ENCODE peak calls at places on chromosomes 3 and 15, in five cellular contexts. H is heart left ventricle; F is prostate gland; C is GM23338; K is CD4-positive, CD25-positive, alpha-beta regulatory T cell. B is an unnamed sample.

GRCh38 chr3:69288161-69288895 is 97.6 kb downstream of the FRMD4B start:
- DNase-seq in H (no peak), F (no peak), C (peak; percentile 93), K (no peak), B (no peak)

GRCh38 chr3:159189994-159190669 is 388.3 kb downstream of the MFSD1 start:
- DNase-seq in H (no peak), F (no peak), C (no peak), K (no peak), B (no peak)

GRCh38 chr15:62240697-62241096 is 75.6 kb upstream of the C2CD4B start:
- DNase-seq in H (no peak), F (no peak), C (no peak), K (no peak), B (no peak)

GRCh38 chr3:13244695-13245449 is 171.6 kb upstream of the IQSEC1 start:
- DNase-seq in H (no peak), F (no peak), C (no peak), K (no peak), B (no peak)

GRCh38 chr3:32564195-32564594 is 6.5 kb downstream of the DYNC1LI1 start:
- DNase-seq in H (no peak), F (no peak), C (no peak), K (no peak), B (no peak)

GRCh38 chr15:92954578-92954977 is 54.5 kb downstream of the CHD2 start:
- DNase-seq in H (no peak), F (no peak), C (peak; percentile 50), K (no peak), B (no peak)

GRCh38 chr3:126103121-126104027 is 19.4 kb upstream of the SLC41A3 start:
- DNase-seq in H (no peak), F (no peak), C (peak; percentile 61), K (no peak), B (no peak)

GRCh38 chr15:39338251-39338650 is 242.6 kb upstream of the THBS1 start:
- DNase-seq in H (no peak), F (no peak), C (no peak), K (no peak), B (no peak)

GRCh38 chr3:171374661-171375285 is 85.4 kb downstream of the TNIK start:
- DNase-seq in H (no peak), F (no peak), C (no peak), K (no peak), B (no peak)

GRCh38 chr15:76555247-76555646 is 218.7 kb downstream of the ISL2 start:
- DNase-seq in H (no peak), F (no peak), C (no peak), K (no peak), B (no peak)

GRCh38 chr3:188061133-188061532 is 92.8 kb upstream of the LPP start:
- DNase-seq in H (no peak), F (peak; percentile 70), C (peak; percentile 17), K (peak; percentile 49), B (peak; percentile 49)

GRCh38 chr15:76340802-76341365 is 4.3 kb downstream of the ISL2 start:
- DNase-seq in H (no peak), F (no peak), C (peak; percentile 78), K (peak; percentile 43), B (no peak)

GRCh38 chr3:119333773-119334492 is 39.8 kb downstream of the ARHGAP31 start:
- DNase-seq in H (peak; percentile 66), F (no peak), C (no peak), K (no peak), B (no peak)

GRCh38 chr3:13122101-13123055 is 49.1 kb upstream of the IQSEC1 start:
- DNase-seq in H (no peak), F (no peak), C (no peak), K (no peak), B (no peak)

GRCh38 chr3:104715972-104716371 is 650.7 kb upstream of the ALCAM start:
- DNase-seq in H (no peak), F (no peak), C (no peak), K (no peak), B (no peak)

DNA sequence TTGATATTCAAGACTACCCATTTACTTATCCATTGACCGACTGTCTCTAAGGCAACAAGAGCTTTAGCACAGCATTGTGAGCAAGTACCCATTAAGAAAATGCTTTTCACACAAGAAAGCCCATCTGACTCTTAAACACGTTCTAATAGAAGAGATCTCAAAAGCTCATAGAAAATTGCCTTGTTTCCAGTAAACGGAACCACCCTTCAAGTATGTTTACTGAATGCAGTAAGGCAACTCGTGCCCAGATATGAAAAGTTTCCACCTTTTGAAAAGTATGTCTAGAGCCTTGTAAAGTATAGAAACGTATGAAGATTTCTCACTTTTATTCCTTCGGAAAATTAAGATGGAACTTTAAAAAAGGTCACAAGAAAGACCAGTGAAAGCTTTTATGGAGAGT is 655.3 kb upstream of the ALCAM start:
- DNase-seq in H (no peak), F (no peak), C (no peak), K (no peak), B (no peak)
- H3K36me3 ChIP-seq in H (no peaks in the 10 kb centered on the region), F (no peaks in the 10 kb centered on the region), C (no peaks in the 10 kb centered on the region), K (no peaks in the 10 kb centered on the region), B (no peaks in the 10 kb centered on the region)

DNA sequence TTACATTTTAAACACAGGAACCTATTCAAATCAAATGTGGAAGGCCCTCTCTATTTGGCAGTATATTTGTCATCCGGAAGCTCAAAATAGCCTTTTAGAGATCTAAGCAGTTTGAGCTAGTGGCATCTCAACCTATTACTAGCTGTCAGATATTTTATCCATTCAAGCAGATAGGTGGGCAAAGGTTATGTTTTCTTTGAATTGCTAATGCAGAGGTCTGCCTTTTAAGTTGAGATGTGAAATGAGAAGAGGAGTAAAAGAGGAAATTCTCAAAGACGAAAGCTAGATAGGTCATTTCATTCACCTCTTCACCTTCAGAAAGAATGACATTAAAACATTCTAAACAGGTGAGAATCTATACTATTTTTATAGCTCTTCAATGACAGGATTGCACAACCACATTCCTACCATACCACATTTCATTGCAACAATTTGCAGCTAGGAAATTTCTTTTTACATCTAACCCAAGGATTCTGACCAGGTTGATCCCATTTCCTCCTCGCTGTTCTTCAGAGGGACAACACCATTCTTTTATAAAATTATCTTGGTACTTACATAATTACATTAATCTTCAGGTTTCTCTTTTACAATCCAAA is 46.2 kb upstream of the TIPARP start:
- DNase-seq in H (no peak), F (no peak), C (peak; percentile 38), K (no peak), B (no peak)
- H3K4me1 ChIP-seq in H (peaks cover 4% of the 10 kb centered on the region), F (peaks cover 9% of the 10 kb centered on the region), C (peaks cover 26% of the 10 kb centered on the region), K (no peaks in the 10 kb centered on the region), B (no peaks in the 10 kb centered on the region)

GRCh38 chr3:170171563-170171962 is 10.0 kb downstream of the PHC3 start:
- DNase-seq in H (no peak), F (no peak), C (no peak), K (no peak), B (no peak)
- H3K36me3 ChIP-seq in H (peaks cover 99% of the 10 kb centered on the region), F (no peaks in the 10 kb centered on the region), C (peaks cover 30% of the 10 kb centered on the region), K (peaks cover 88% of the 10 kb centered on the region), B (peaks cover 79% of the 10 kb centered on the region)

GRCh38 chr3:45597166-45597565 is 2.6 kb downstream of the LIMD1 start:
- DNase-seq in H (no peak), F (no peak), C (no peak), K (no peak), B (no peak)
- H3K4me1 ChIP-seq in H (peaks cover 75% of the 10 kb centered on the region), F (peaks cover 29% of the 10 kb centered on the region), C (peaks cover 28% of the 10 kb centered on the region), K (peaks cover 66% of the 10 kb centered on the region), B (peaks cover 58% of the 10 kb centered on the region)

DNA sequence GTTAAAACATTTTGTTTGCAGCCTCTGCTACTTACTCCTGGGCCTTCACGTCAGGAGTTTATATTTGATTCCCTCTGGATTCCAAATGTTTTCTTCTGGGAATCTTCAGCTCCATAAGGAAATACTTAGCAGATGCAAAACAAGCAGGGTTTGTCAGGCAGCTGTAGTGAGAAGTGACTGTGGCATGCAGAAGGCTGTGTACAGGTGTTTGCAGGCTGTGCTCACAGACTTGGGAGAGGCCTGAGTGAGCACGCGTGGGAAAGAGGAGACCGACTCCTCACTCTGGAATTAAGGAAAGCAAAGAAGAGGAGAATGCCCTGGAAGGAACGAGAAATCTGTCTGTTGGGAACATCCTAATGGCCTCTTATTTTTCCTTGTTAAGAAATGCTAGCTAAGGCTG is 82.4 kb downstream of the TGFBR2 start:
- DNase-seq in H (no peak), F (no peak), C (no peak), K (no peak), B (no peak)
- H3K36me3 ChIP-seq in H (peaks cover 55% of the 10 kb centered on the region), F (no peaks in the 10 kb centered on the region), C (peaks cover 8% of the 10 kb centered on the region), K (peaks cover 64% of the 10 kb centered on the region), B (peaks cover 60% of the 10 kb centered on the region)

GRCh38 chr15:88908697-88909621 is 4.2 kb downstream of the MFGE8 start:
- DNase-seq in H (no peak), F (no peak), C (no peak), K (no peak), B (no peak)

GRCh38 chr15:88906551-88906950 is 6.6 kb downstream of the MFGE8 start:
- DNase-seq in H (no peak), F (no peak), C (no peak), K (no peak), B (no peak)

GRCh38 chr15:88906130-88906529 is 7.0 kb downstream of the MFGE8 start:
- DNase-seq in H (no peak), F (no peak), C (no peak), K (no peak), B (no peak)

GRCh38 chr15:88907111-88907510 is 6.1 kb downstream of the MFGE8 start:
- DNase-seq in H (no peak), F (no peak), C (no peak), K (no peak), B (no peak)

GRCh38 chr15:88908123-88908522 is 5.1 kb downstream of the MFGE8 start:
- DNase-seq in H (no peak), F (no peak), C (no peak), K (no peak), B (no peak)
- H3K4me1 ChIP-seq in H (peaks cover 73% of the 10 kb centered on the region), F (no peaks in the 10 kb centered on the region), C (peaks cover 31% of the 10 kb centered on the region), K (peaks cover 45% of the 10 kb centered on the region), B (peaks cover 29% of the 10 kb centered on the region)

B was measured in effector memory CD4-positive, alpha-beta T cell.